ENCODE peak calls at places on chromosomes 3 and 15, in four cellular contexts. E, Y, U and Q are unnamed samples. For H3K4me1, the result is how much of the 10 kb centered on the place peaks cover.

GRCh38 chr3:171172070-171172469 is 145.6 kb upstream of the SLC2A2 start:
- DNase-seq in E (no peak), Y (peak), U (peak), Q (no peak)

GRCh38 chr3:14169871-14170270 is 8.5 kb downstream of the XPC start:
- DNase-seq in E (no peak), Y (no peak), U (no peak), Q (no peak)

GRCh38 chr3:142973217-142974009 is 9.9 kb upstream of the PAQR9 start:
- DNase-seq in E (peak), Y (no peak), U (no peak), Q (no peak)

GRCh38 chr3:32321095-32321835 is 70.4 kb upstream of the CMTM7 start:
- DNase-seq in E (no peak), Y (no peak), U (no peak), Q (no peak)

GRCh38 chr3:48656841-48657281 is 5.8 kb downstream of the CELSR3 start:
- DNase-seq in E (no peak), Y (no peak), U (peak), Q (no peak)

GRCh38 chr15:40161693-40162401 is 978 bp downstream of the BUB1B start:
- DNase-seq in E (no peak), Y (no peak), U (peak), Q (no peak)

GRCh38 chr15:90031231-90031791 is 30.2 kb downstream of the ZNF710 start:
- DNase-seq in E (no peak), Y (peak), U (peak), Q (peak)

GRCh38 chr15:45126535-45127158 is 3.0 kb downstream of the DUOXA1 start:
- DNase-seq in E (no peak), Y (peak), U (peak), Q (peak)

GRCh38 chr3:55330355-55330754 is 156.8 kb downstream of the WNT5A start:
- DNase-seq in E (no peak), Y (peak), U (no peak), Q (no peak)

GRCh38 chr3:132784502-132785025 is 62.4 kb upstream of the NPHP3 start:
- DNase-seq in E (no peak), Y (no peak), U (no peak), Q (no peak)

GRCh38 chr3:132787616-132788015 is 65.4 kb upstream of the NPHP3 start:
- DNase-seq in E (no peak), Y (no peak), U (no peak), Q (no peak)

GRCh38 chr3:132788299-132788698 is 66.1 kb upstream of the NPHP3 start:
- DNase-seq in E (no peak), Y (peak), U (no peak), Q (no peak)

GRCh38 chr3:132785292-132785691 is 63.1 kb upstream of the NPHP3 start:
- DNase-seq in E (no peak), Y (no peak), U (peak), Q (no peak)

DNA sequence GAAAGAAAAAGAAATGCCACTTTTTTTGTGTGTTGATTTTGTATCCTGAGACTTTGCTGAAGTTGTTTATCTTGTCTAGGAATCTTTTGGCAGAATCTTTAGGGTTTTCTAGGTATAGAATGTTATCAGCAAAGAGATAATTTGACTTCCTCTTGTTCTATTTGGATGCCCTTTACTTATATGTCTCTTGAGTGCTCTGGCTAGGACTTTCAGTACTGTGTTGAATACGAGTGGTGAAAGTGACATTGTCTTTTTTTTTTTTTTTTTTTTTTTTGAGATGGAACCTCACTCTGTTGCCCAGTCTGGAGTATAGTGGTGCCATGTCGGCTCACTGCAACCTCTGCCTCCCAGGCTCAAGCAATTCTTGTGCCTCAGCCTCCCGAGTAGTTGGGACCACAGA is 64.7 kb upstream of the NPHP3 start:
- DNase-seq in E (no peak), Y (no peak), U (no peak), Q (no peak)
- H3K4me1 ChIP-seq in E (under half), Y (under half), U (under half), Q (under half)

DNA sequence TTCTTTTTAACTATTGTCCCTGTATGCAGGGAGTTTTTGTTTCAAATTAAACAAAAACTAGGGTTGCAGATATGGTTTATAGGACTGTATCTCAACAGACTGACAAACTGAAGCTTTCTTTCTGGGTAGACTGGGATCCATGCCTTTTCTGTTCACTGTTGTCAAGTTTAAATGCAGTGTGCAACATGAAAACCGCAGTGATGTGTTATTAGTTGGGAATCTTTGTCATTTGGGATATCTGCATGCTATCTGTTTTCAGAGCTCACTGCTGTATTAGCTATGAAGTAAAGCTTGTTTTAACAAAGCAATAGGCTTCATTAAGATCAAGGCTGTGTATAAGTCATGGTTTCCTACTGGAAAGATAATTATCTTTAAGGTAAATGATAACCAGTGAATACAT is 21.4 kb upstream of the MCF2L2 start:
- DNase-seq in E (no peak), Y (no peak), U (no peak), Q (no peak)
- H3K4me1 ChIP-seq in E (under half), Y (under half), U (under half), Q (under half)

DNA sequence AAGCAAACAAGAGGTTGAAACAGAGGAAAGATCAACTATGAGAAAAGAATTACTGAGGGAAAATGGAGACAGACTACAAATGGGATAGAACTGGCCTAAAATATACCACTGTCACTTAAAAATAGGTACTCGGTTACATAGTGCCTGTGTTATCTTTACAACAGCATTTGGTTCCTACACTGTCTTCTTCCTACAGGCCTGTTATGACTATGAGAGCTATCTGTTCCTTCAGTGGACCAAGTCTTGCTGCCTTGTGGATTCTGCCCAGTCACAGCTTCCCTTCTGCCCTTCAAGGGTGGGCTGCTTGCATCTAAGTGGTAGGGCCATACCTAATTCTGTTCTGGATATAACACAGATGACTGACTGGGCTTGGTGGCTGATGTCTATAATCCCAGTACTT is 13.8 kb upstream of the ARHGEF3 start:
- DNase-seq in E (no peak), Y (no peak), U (no peak), Q (no peak)
- H3K4me1 ChIP-seq in E (under half), Y (half or more), U (under half), Q (under half)

DNA sequence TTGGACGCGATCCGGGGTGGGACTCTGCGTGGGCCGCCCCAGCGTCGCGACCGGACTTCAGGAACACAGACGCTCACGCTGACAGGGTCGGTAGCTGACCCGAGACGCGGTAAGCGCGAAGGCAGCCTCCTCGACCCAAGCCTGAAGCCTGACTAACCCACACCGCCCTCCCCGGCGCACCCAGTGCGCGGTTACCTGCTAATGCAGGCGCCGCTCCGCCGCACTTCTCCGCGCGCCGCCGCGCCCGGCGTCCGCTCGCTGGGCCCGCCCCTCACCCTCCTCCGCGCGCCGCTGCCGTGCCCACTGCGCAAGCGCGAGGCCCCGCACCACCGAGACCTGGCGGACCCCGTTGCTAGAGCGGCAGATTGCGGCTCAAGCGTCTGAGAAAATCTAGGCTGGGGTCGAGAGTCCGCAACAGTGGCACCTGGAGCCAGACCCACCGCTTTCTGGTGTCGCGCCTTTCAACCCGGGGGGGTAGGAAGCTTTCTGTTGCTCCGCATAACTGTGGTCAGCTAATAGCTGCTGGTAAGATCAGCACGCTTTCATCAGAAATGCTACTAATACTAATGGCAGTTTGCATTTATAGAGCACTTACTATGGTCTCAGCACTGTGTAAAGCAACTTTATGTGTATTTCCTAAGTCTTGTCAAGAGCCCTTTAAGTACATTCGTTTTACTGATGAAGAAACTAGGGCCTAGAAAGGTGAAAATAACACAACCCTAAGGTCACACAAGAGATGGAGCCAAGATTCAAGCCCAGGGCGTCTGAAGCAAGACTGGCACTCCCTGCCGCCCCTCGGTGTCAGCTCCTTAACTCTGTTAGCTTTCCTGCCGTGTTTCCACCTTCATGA is at the start of gene TBCCD1:
- DNase-seq in E (peak), Y (peak), U (peak), Q (peak)
- H3K4me1 ChIP-seq in E (under half), Y (under half), U (half or more), Q (under half)